ENCODE peak calls at places on chromosomes 2 and 18, in eight cellular contexts. One of them, this sample, is unnamed.

GRCh38 chr2:85697096-85697495 is 2.9 kb downstream of the GNLY start:
- DNase-seq in A549: no peak
- DNase-seq in CD8-positive, alpha-beta T cell: no peak
- DNase-seq in neural progenitor cell: no peak
- DNase-seq in tibial nerve: no peak
- DNase-seq in ovary: no peak
- DNase-seq in ascending aorta: no peak
- DNase-seq in choroid plexus epithelial cell: no peak
- DNase-seq in this sample: no peak

GRCh38 chr18:33114749-33115148 is 325.8 kb downstream of the CCDC178 start:
- DNase-seq in tibial nerve: no peak
- DNase-seq in ascending aorta: no peak
- DNase-seq in A549: no peak
- DNase-seq in choroid plexus epithelial cell: no peak
- DNase-seq in ovary: no peak
- DNase-seq in neural progenitor cell: no peak
- DNase-seq in CD8-positive, alpha-beta T cell: no peak
- DNase-seq in this sample: no peak

GRCh38 chr18:45771587-45771986 is 47.6 kb downstream of the SLC14A1 start:
- DNase-seq in ascending aorta: peak; percentile 88
- DNase-seq in CD8-positive, alpha-beta T cell: no peak
- DNase-seq in ovary: no peak
- DNase-seq in tibial nerve: no peak
- DNase-seq in choroid plexus epithelial cell: peak; percentile 60
- DNase-seq in neural progenitor cell: no peak
- DNase-seq in A549: no peak
- DNase-seq in this sample: no peak

GRCh38 chr2:207473203-207473865 is 56.4 kb upstream of the CREB1 start:
- DNase-seq in ascending aorta: peak; percentile 70
- DNase-seq in choroid plexus epithelial cell: peak; percentile 96
- DNase-seq in tibial nerve: peak; percentile 50
- DNase-seq in CD8-positive, alpha-beta T cell: no peak
- DNase-seq in A549: no peak
- DNase-seq in neural progenitor cell: peak; percentile 79
- DNase-seq in ovary: peak; percentile 50
- DNase-seq in this sample: peak; percentile 49

GRCh38 chr2:128469203-128469602 is 150.5 kb upstream of the HS6ST1 start:
- DNase-seq in neural progenitor cell: no peak
- DNase-seq in CD8-positive, alpha-beta T cell: no peak
- DNase-seq in ascending aorta: no peak
- DNase-seq in ovary: no peak
- DNase-seq in tibial nerve: no peak
- DNase-seq in choroid plexus epithelial cell: peak; percentile 10
- DNase-seq in A549: no peak
- DNase-seq in this sample: no peak

GRCh38 chr2:156704612-156705011 is 268.4 kb downstream of the GPD2 start:
- DNase-seq in A549: no peak
- DNase-seq in ovary: no peak
- DNase-seq in CD8-positive, alpha-beta T cell: no peak
- DNase-seq in neural progenitor cell: no peak
- DNase-seq in ascending aorta: no peak
- DNase-seq in choroid plexus epithelial cell: no peak
- DNase-seq in tibial nerve: peak; percentile 33
- DNase-seq in this sample: no peak

GRCh38 chr2:12169060-12169406 is 422.6 kb downstream of the LPIN1 start:
- DNase-seq in ascending aorta: no peak
- DNase-seq in ovary: no peak
- DNase-seq in choroid plexus epithelial cell: peak; percentile 99
- DNase-seq in CD8-positive, alpha-beta T cell: no peak
- DNase-seq in neural progenitor cell: no peak
- DNase-seq in A549: no peak
- DNase-seq in tibial nerve: peak; percentile 68
- DNase-seq in this sample: no peak

GRCh38 chr2:68413466-68413865 is 48.4 kb downstream of the PLEK start:
- DNase-seq in ovary: no peak
- DNase-seq in tibial nerve: no peak
- DNase-seq in choroid plexus epithelial cell: no peak
- DNase-seq in A549: no peak
- DNase-seq in ascending aorta: no peak
- DNase-seq in neural progenitor cell: no peak
- DNase-seq in CD8-positive, alpha-beta T cell: no peak
- DNase-seq in this sample: no peak

GRCh38 chr2:69083126-69083733 is 70.3 kb downstream of the ANTXR1 start:
- DNase-seq in ovary: no peak
- DNase-seq in ascending aorta: peak; percentile 78
- DNase-seq in A549: peak; percentile 23
- DNase-seq in choroid plexus epithelial cell: peak; percentile 66
- DNase-seq in tibial nerve: no peak
- DNase-seq in neural progenitor cell: no peak
- DNase-seq in CD8-positive, alpha-beta T cell: no peak
- DNase-seq in this sample: no peak

GRCh38 chr2:128501700-128502099 is 183.0 kb upstream of the HS6ST1 start:
- DNase-seq in ascending aorta: no peak
- DNase-seq in CD8-positive, alpha-beta T cell: no peak
- DNase-seq in ovary: no peak
- DNase-seq in A549: no peak
- DNase-seq in neural progenitor cell: no peak
- DNase-seq in choroid plexus epithelial cell: no peak
- DNase-seq in tibial nerve: no peak
- DNase-seq in this sample: no peak

GRCh38 chr2:120575966-120576365 is 159.7 kb upstream of the GLI2 start:
- DNase-seq in ovary: no peak
- DNase-seq in tibial nerve: no peak
- DNase-seq in neural progenitor cell: no peak
- DNase-seq in A549: no peak
- DNase-seq in ascending aorta: no peak
- DNase-seq in choroid plexus epithelial cell: no peak
- DNase-seq in CD8-positive, alpha-beta T cell: no peak
- DNase-seq in this sample: no peak

GRCh38 chr2:17543131-17543660 is 2.7 kb downstream of the VSNL1 start:
- DNase-seq in choroid plexus epithelial cell: no peak
- DNase-seq in ovary: no peak
- DNase-seq in ascending aorta: no peak
- DNase-seq in neural progenitor cell: peak; percentile 62
- DNase-seq in tibial nerve: no peak
- DNase-seq in A549: no peak
- DNase-seq in CD8-positive, alpha-beta T cell: no peak
- DNase-seq in this sample: no peak

GRCh38 chr2:43798300-43798699 is 24.5 kb downstream of the DYNC2LI1 start:
- DNase-seq in neural progenitor cell: no peak
- DNase-seq in ascending aorta: no peak
- DNase-seq in choroid plexus epithelial cell: peak; percentile 22
- DNase-seq in CD8-positive, alpha-beta T cell: no peak
- DNase-seq in A549: peak; percentile 28
- DNase-seq in ovary: no peak
- DNase-seq in tibial nerve: no peak
- DNase-seq in this sample: no peak

GRCh38 chr2:235135990-235136561 is 184.3 kb downstream of the SH3BP4 start:
- DNase-seq in choroid plexus epithelial cell: peak; percentile 87
- DNase-seq in A549: peak; percentile 78
- DNase-seq in tibial nerve: peak; percentile 92
- DNase-seq in ovary: peak; percentile 81
- DNase-seq in neural progenitor cell: peak; percentile 89
- DNase-seq in ascending aorta: peak; percentile 69
- DNase-seq in CD8-positive, alpha-beta T cell: peak; percentile 30
- DNase-seq in this sample: peak; percentile 42

GRCh38 chr18:35713545-35713944 is 132.0 kb downstream of the GALNT1 start:
- DNase-seq in neural progenitor cell: no peak
- DNase-seq in CD8-positive, alpha-beta T cell: no peak
- DNase-seq in A549: no peak
- DNase-seq in ascending aorta: no peak
- DNase-seq in choroid plexus epithelial cell: peak; percentile 71
- DNase-seq in tibial nerve: no peak
- DNase-seq in ovary: no peak
- DNase-seq in this sample: no peak

GRCh38 chr2:29650634-29651097 is 270.7 kb downstream of the ALK start:
- DNase-seq in tibial nerve: no peak
- DNase-seq in A549: no peak
- DNase-seq in choroid plexus epithelial cell: no peak
- DNase-seq in CD8-positive, alpha-beta T cell: no peak
- DNase-seq in ascending aorta: no peak
- DNase-seq in neural progenitor cell: no peak
- DNase-seq in ovary: no peak
- DNase-seq in this sample: no peak

GRCh38 chr2:147352294-147352693 is 492.5 kb upstream of the ACVR2A start:
- DNase-seq in tibial nerve: no peak
- DNase-seq in CD8-positive, alpha-beta T cell: no peak
- DNase-seq in A549: no peak
- DNase-seq in ascending aorta: no peak
- DNase-seq in choroid plexus epithelial cell: no peak
- DNase-seq in neural progenitor cell: no peak
- DNase-seq in ovary: no peak
- DNase-seq in this sample: no peak

GRCh38 chr2:16622399-16622968 is 43.1 kb downstream of the CYRIA start:
- DNase-seq in A549: no peak
- DNase-seq in ovary: no peak
- DNase-seq in choroid plexus epithelial cell: peak; percentile 50
- DNase-seq in tibial nerve: no peak
- DNase-seq in ascending aorta: no peak
- DNase-seq in CD8-positive, alpha-beta T cell: no peak
- DNase-seq in neural progenitor cell: no peak
- DNase-seq in this sample: peak; percentile 66

GRCh38 chr2:86765308-86765695 is 25.4 kb downstream of the CD8A start:
- DNase-seq in tibial nerve: no peak
- DNase-seq in neural progenitor cell: no peak
- DNase-seq in CD8-positive, alpha-beta T cell: no peak
- DNase-seq in ascending aorta: no peak
- DNase-seq in A549: no peak
- DNase-seq in choroid plexus epithelial cell: no peak
- DNase-seq in ovary: no peak
- DNase-seq in this sample: no peak

GRCh38 chr2:118319271-118319684 is 231.0 kb downstream of the INSIG2 start:
- DNase-seq in tibial nerve: no peak
- DNase-seq in neural progenitor cell: peak; percentile 62
- DNase-seq in ascending aorta: no peak
- DNase-seq in ovary: no peak
- DNase-seq in A549: no peak
- DNase-seq in CD8-positive, alpha-beta T cell: no peak
- DNase-seq in choroid plexus epithelial cell: no peak
- DNase-seq in this sample: no peak

GRCh38 chr18:46407471-46408166 is 249.4 kb downstream of the LOXHD1 start:
- DNase-seq in neural progenitor cell: no peak
- DNase-seq in tibial nerve: no peak
- DNase-seq in ovary: no peak
- DNase-seq in choroid plexus epithelial cell: peak; percentile 70
- DNase-seq in ascending aorta: peak; percentile 73
- DNase-seq in CD8-positive, alpha-beta T cell: no peak
- DNase-seq in A549: no peak
- DNase-seq in this sample: no peak

GRCh38 chr2:70793450-70793849 is 3.0 kb upstream of the FIGLA start:
- DNase-seq in tibial nerve: no peak
- DNase-seq in neural progenitor cell: no peak
- DNase-seq in ovary: no peak
- DNase-seq in A549: no peak
- DNase-seq in CD8-positive, alpha-beta T cell: no peak
- DNase-seq in choroid plexus epithelial cell: no peak
- DNase-seq in ascending aorta: no peak
- DNase-seq in this sample: no peak

GRCh38 chr18:35888329-35888728 is 84.2 kb upstream of the RMP24 start:
- DNase-seq in CD8-positive, alpha-beta T cell: no peak
- DNase-seq in tibial nerve: no peak
- DNase-seq in ascending aorta: no peak
- DNase-seq in A549: no peak
- DNase-seq in choroid plexus epithelial cell: no peak
- DNase-seq in ovary: no peak
- DNase-seq in neural progenitor cell: no peak
- DNase-seq in this sample: no peak

GRCh38 chr18:36872329-36872728 is 43.4 kb downstream of the KIAA1328 start:
- DNase-seq in CD8-positive, alpha-beta T cell: no peak
- DNase-seq in choroid plexus epithelial cell: peak; percentile 63
- DNase-seq in tibial nerve: no peak
- DNase-seq in A549: no peak
- DNase-seq in neural progenitor cell: no peak
- DNase-seq in ascending aorta: no peak
- DNase-seq in ovary: no peak
- DNase-seq in this sample: no peak

GRCh38 chr2:50225021-50225928 is 806.7 kb downstream of the NRXN1 start:
- DNase-seq in tibial nerve: no peak
- DNase-seq in CD8-positive, alpha-beta T cell: no peak
- DNase-seq in ascending aorta: no peak
- DNase-seq in neural progenitor cell: no peak
- DNase-seq in choroid plexus epithelial cell: no peak
- DNase-seq in A549: no peak
- DNase-seq in ovary: no peak
- DNase-seq in this sample: no peak

GRCh38 chr2:219418155-219418569 is at the start of gene DES:
- DNase-seq in choroid plexus epithelial cell: peak; percentile 15
- DNase-seq in tibial nerve: no peak
- DNase-seq in ovary: peak; percentile 85
- DNase-seq in A549: no peak
- DNase-seq in ascending aorta: no peak
- DNase-seq in CD8-positive, alpha-beta T cell: no peak
- DNase-seq in neural progenitor cell: peak; percentile 28
- DNase-seq in this sample: no peak
- H3K4me3 ChIP-seq in choroid plexus epithelial cell: peak within 1 kb of the TSS; percentile 34
- H3K4me3 ChIP-seq in tibial nerve: no peak within 1 kb of the TSS
- H3K4me3 ChIP-seq in ovary: peak within 1 kb of the TSS; percentile 43
- H3K4me3 ChIP-seq in A549: no peak within 1 kb of the TSS
- H3K4me3 ChIP-seq in ascending aorta: peak within 1 kb of the TSS; percentile 37
- H3K4me3 ChIP-seq in CD8-positive, alpha-beta T cell: no peak within 1 kb of the TSS
- H3K4me3 ChIP-seq in neural progenitor cell: no peak within 1 kb of the TSS
- H3K4me3 ChIP-seq in this sample: no peak within 1 kb of the TSS

GRCh38 chr2:231925303-231926179 is 655 bp downstream of the NPPC start:
- DNase-seq in CD8-positive, alpha-beta T cell: peak; percentile 60
- DNase-seq in ovary: peak; percentile 93
- DNase-seq in neural progenitor cell: peak; percentile 95
- DNase-seq in ascending aorta: peak; percentile 80
- DNase-seq in choroid plexus epithelial cell: peak; percentile 93
- DNase-seq in tibial nerve: peak; percentile 81
- DNase-seq in A549: peak; percentile 86
- DNase-seq in this sample: no peak
- H3K4me3 ChIP-seq in CD8-positive, alpha-beta T cell: peak overlapping the region; percentile 66
- H3K4me3 ChIP-seq in ovary: peak overlapping the region; percentile 24
- H3K4me3 ChIP-seq in neural progenitor cell: peak overlapping the region; percentile 45
- H3K4me3 ChIP-seq in ascending aorta: peak overlapping the region; percentile 50
- H3K4me3 ChIP-seq in choroid plexus epithelial cell: peak overlapping the region; percentile 46
- H3K4me3 ChIP-seq in tibial nerve: peak overlapping the region; percentile 14
- H3K4me3 ChIP-seq in A549: peak overlapping the region; percentile 47
- H3K4me3 ChIP-seq in this sample: peak overlapping the region; percentile 50

DNA sequence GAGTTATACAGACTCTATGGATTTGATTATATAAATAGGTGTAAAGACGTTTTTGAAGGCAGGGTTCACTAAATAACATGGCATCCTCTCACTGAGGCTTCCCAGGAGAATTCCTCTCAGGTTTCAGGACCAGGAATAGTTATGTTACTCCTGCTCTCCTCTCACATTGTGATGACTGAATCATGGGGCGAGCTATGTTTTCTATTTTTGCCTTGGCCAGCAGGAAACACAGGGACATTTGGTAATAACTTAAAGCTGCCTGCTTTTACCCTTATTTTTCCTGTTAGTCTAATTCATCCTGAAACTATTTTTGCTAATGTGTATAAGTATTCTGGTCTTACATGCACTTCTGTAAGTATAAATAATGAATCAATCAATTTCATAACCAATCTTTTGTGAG is 115.3 kb upstream of the ITGB6 start:
- DNase-seq in ovary: no peak
- DNase-seq in choroid plexus epithelial cell: peak; percentile 65
- DNase-seq in CD8-positive, alpha-beta T cell: no peak
- DNase-seq in tibial nerve: no peak
- DNase-seq in ascending aorta: no peak
- DNase-seq in neural progenitor cell: no peak
- DNase-seq in A549: no peak
- DNase-seq in this sample: no peak
- H3K4me3 ChIP-seq in ovary: no peak overlapping the region
- H3K4me3 ChIP-seq in choroid plexus epithelial cell: no peak overlapping the region
- H3K4me3 ChIP-seq in CD8-positive, alpha-beta T cell: no peak overlapping the region
- H3K4me3 ChIP-seq in tibial nerve: no peak overlapping the region
- H3K4me3 ChIP-seq in ascending aorta: no peak overlapping the region
- H3K4me3 ChIP-seq in neural progenitor cell: no peak overlapping the region
- H3K4me3 ChIP-seq in A549: no peak overlapping the region
- H3K4me3 ChIP-seq in this sample: no peak overlapping the region

GRCh38 chr2:8198776-8199382 is 483.0 kb upstream of the ID2 start:
- DNase-seq in CD8-positive, alpha-beta T cell: no peak
- DNase-seq in ovary: no peak
- DNase-seq in A549: no peak
- DNase-seq in neural progenitor cell: no peak
- DNase-seq in ascending aorta: no peak
- DNase-seq in choroid plexus epithelial cell: no peak
- DNase-seq in tibial nerve: no peak
- DNase-seq in this sample: no peak
- H3K4me3 ChIP-seq in CD8-positive, alpha-beta T cell: no peak overlapping the region
- H3K4me3 ChIP-seq in ovary: no peak overlapping the region
- H3K4me3 ChIP-seq in A549: no peak overlapping the region
- H3K4me3 ChIP-seq in neural progenitor cell: no peak overlapping the region
- H3K4me3 ChIP-seq in ascending aorta: no peak overlapping the region
- H3K4me3 ChIP-seq in choroid plexus epithelial cell: no peak overlapping the region
- H3K4me3 ChIP-seq in tibial nerve: no peak overlapping the region
- H3K4me3 ChIP-seq in this sample: no peak overlapping the region

This sample was measured in Jurkat, Clone E6-1.